ENCODE peak calls at places on chromosomes 11 and 22, in five cellular contexts. J is HCT116, O is mammary epithelial cell, S is body of pancreas, C is MM.1S. X is an unnamed sample.

GRCh38 chr11:28539239-28540025 is 431.2 kb downstream of the METTL15 start:
- DNase-seq in J (no peak), O (peak; percentile 20), S (no peak), C (no peak), X (no peak)

GRCh38 chr11:95732930-95733602 is 56.5 kb downstream of the FAM76B start:
- DNase-seq in J (no peak), O (no peak), S (no peak), C (no peak), X (no peak)

GRCh38 chr11:38791346-38791961 is 2193.4 kb upstream of the RAG2 start:
- DNase-seq in J (peak; percentile 8), O (peak; percentile 39), S (peak; percentile 24), C (peak; percentile 71), X (no peak)

GRCh38 chr11:125995313-125995712 is 49.5 kb downstream of the VSIG10L2 start:
- DNase-seq in J (no peak), O (no peak), S (no peak), C (no peak), X (no peak)

GRCh38 chr11:7546324-7546791 is 32.6 kb downstream of the PPFIBP2 start:
- DNase-seq in J (no peak), O (peak; percentile 83), S (no peak), C (no peak), X (no peak)

GRCh38 chr22:40055143-40055926 is 60.6 kb downstream of the FAM83F start:
- DNase-seq in J (no peak), O (peak; percentile 35), S (no peak), C (peak; percentile 60), X (no peak)

GRCh38 chr22:47127441-47127871 is 365.0 kb downstream of the TBC1D22A start:
- DNase-seq in J (no peak), O (no peak), S (no peak), C (no peak), X (no peak)

GRCh38 chr11:76577921-76578654 is 92.5 kb downstream of the LRRC32 start:
- DNase-seq in J (no peak), O (no peak), S (no peak), C (no peak), X (no peak)

GRCh38 chr11:106395716-106396349 is 318.4 kb downstream of the AASDHPPT start:
- DNase-seq in J (peak; percentile 28), O (peak; percentile 31), S (no peak), C (no peak), X (no peak)

GRCh38 chr11:65915821-65916251 is 3.0 kb downstream of the C11orf68 start:
- DNase-seq in J (peak; percentile 89), O (peak; percentile 94), S (peak; percentile 57), C (no peak), X (peak; percentile 89)

GRCh38 chr22:31341386-31342088 is 4.6 kb downstream of the PATZ1 start:
- DNase-seq in J (no peak), O (no peak), S (no peak), C (no peak), X (no peak)

GRCh38 chr22:48103126-48103875 is 1340.9 kb downstream of the TBC1D22A start:
- DNase-seq in J (no peak), O (no peak), S (no peak), C (no peak), X (no peak)

GRCh38 chr11:114149689-114150407 is 90.3 kb downstream of the ZBTB16 start:
- DNase-seq in J (no peak), O (no peak), S (no peak), C (no peak), X (no peak)

GRCh38 chr11:66467756-66468155 is 1.1 kb downstream of the PELI3 start:
- DNase-seq in J (no peak), O (no peak), S (no peak), C (no peak), X (peak; percentile 55)

GRCh38 chr22:36222887-36223450 is 16.4 kb downstream of the APOL2 start:
- DNase-seq in J (no peak), O (no peak), S (no peak), C (no peak), X (no peak)

GRCh38 chr11:16382638-16383380 is 26.5 kb upstream of the SOX6 start:
- DNase-seq in J (no peak), O (no peak), S (no peak), C (no peak), X (no peak)

GRCh38 chr22:22031183-22031560 is 48.6 kb upstream of the TOP3B start:
- DNase-seq in J (no peak), O (no peak), S (no peak), C (peak; percentile 37), X (no peak)

GRCh38 chr11:60121259-60121658 is 32.8 kb downstream of the MS4A2 start:
- DNase-seq in J (no peak), O (no peak), S (no peak), C (no peak), X (no peak)

GRCh38 chr11:118006153-118006534 is 19.9 kb downstream of the IL10RA start:
- DNase-seq in J (no peak), O (no peak), S (no peak), C (no peak), X (no peak)
- H3K27ac ChIP-seq in J (no peak overlapping the region), O (no peak overlapping the region), S (peak overlapping the region; percentile 72), C (no peak overlapping the region), X (no peak overlapping the region)

GRCh38 chr11:133893381-133893780 is 48.1 kb upstream of the SPATA19 start:
- DNase-seq in J (no peak), O (no peak), S (no peak), C (no peak), X (no peak)

GRCh38 chr11:133895551-133895950 is 50.2 kb upstream of the SPATA19 start:
- DNase-seq in J (no peak), O (no peak), S (no peak), C (no peak), X (no peak)

GRCh38 chr11:133896642-133897330 is 51.5 kb upstream of the SPATA19 start:
- DNase-seq in J (no peak), O (no peak), S (no peak), C (no peak), X (no peak)

GRCh38 chr11:133896028-133896427 is 50.7 kb upstream of the SPATA19 start:
- DNase-seq in J (no peak), O (no peak), S (no peak), C (no peak), X (no peak)

GRCh38 chr11:133894956-133895549 is 49.7 kb upstream of the SPATA19 start:
- DNase-seq in J (no peak), O (no peak), S (no peak), C (no peak), X (no peak)
- H3K27ac ChIP-seq in J (no peak overlapping the region), O (no peak overlapping the region), S (no peak overlapping the region), C (no peak overlapping the region), X (no peak overlapping the region)

GRCh38 chr11:122864386-122864785 is 18.2 kb upstream of the JHY start:
- DNase-seq in J (no peak), O (no peak), S (no peak), C (no peak), X (no peak)
- H3K27ac ChIP-seq in J (no peak overlapping the region), O (no peak overlapping the region), S (peak overlapping the region; percentile 23), C (no peak overlapping the region), X (no peak overlapping the region)

DNA sequence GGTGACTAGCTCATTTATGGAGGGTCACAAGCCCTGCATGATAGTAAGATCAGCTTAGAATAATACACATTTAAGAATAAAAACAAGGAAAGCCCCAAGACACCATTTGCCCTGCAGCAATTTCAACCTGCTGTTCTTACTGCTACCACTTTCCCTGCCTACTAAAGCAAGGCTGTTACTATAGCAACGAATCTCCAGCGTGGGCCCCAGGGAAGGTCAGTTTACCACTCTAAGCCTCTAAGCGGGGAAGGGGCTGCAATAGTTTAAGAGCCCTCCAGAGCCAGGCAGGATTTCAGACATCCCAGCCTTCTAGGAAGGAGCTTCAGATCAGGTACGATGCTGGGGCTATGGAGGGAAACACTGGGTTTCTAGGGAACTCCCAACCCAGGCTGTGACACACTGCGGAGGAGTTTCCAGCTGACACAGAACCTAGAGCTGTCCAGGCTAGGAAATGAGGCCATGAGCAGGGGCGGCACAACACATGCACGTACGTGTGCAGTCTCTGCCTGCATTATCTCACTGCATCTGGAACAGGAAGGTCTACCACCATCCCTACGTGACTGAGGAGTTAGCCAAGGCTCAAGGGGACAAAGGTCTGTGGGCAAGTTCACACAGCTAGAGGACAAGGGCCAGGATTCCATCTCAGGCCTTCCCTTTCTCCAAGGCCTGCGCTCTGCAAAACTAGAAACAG is 20.5 kb downstream of the HPS4 start:
- DNase-seq in J (no peak), O (no peak), S (no peak), C (no peak), X (peak; percentile 21)
- H3K27ac ChIP-seq in J (no peak overlapping the region), O (no peak overlapping the region), S (no peak overlapping the region), C (no peak overlapping the region), X (peak overlapping the region; percentile 5)

GRCh38 chr11:46036969-46037368 is 84.3 kb downstream of the PHF21A start:
- DNase-seq in J (no peak), O (no peak), S (no peak), C (no peak), X (no peak)
- H3K27ac ChIP-seq in J (no peak overlapping the region), O (no peak overlapping the region), S (no peak overlapping the region), C (no peak overlapping the region), X (no peak overlapping the region)

GRCh38 chr11:23555085-23555484 is 694.8 kb upstream of the CCDC179 start:
- DNase-seq in J (no peak), O (no peak), S (no peak), C (no peak), X (no peak)
- H3K27ac ChIP-seq in J (no peak overlapping the region), O (no peak overlapping the region), S (no peak overlapping the region), C (no peak overlapping the region), X (no peak overlapping the region)

GRCh38 chr11:21909145-21909544 is 283.7 kb upstream of the ANO5 start:
- DNase-seq in J (no peak), O (no peak), S (no peak), C (no peak), X (no peak)
- H3K27ac ChIP-seq in J (no peak overlapping the region), O (no peak overlapping the region), S (no peak overlapping the region), C (no peak overlapping the region), X (no peak overlapping the region)

GRCh38 chr22:43823353-43823908 is 11.3 kb upstream of the EFCAB6 start:
- DNase-seq in J (no peak), O (peak; percentile 9), S (peak; percentile 81), C (no peak), X (no peak)
- H3K27ac ChIP-seq in J (no peak overlapping the region), O (no peak overlapping the region), S (peak overlapping the region; percentile 84), C (no peak overlapping the region), X (no peak overlapping the region)

GRCh38 chr11:64849600-64850356 is 5.3 kb upstream of the CDC42BPG start:
- DNase-seq in J (no peak), O (no peak), S (no peak), C (no peak), X (peak; percentile 63)
- H3K27ac ChIP-seq in J (peak overlapping the region; percentile 10), O (no peak overlapping the region), S (peak overlapping the region; percentile 68), C (peak overlapping the region; percentile 97), X (peak overlapping the region; percentile 62)

X was measured in right cardiac atrium.